ENCODE peak calls at places on chromosomes 5 and 9, in four cellular contexts. One of them, this sample, is unnamed.

GRCh38 chr5:1637639-1638481 is 114.1 kb upstream of the LPCAT1 start:
- DNase-seq in neuronal stem cell: no peak
- DNase-seq in IMR-90: no peak
- DNase-seq in mesendoderm: no peak
- DNase-seq in this sample: no peak

GRCh38 chr9:115675834-115676233 is 477.8 kb upstream of the PAPPA start:
- DNase-seq in neuronal stem cell: no peak
- DNase-seq in IMR-90: no peak
- DNase-seq in mesendoderm: no peak
- DNase-seq in this sample: no peak

GRCh38 chr9:16039988-16040761 is 487.3 kb downstream of the CCDC171 start:
- DNase-seq in neuronal stem cell: peak; percentile 66
- DNase-seq in IMR-90: peak; percentile 81
- DNase-seq in mesendoderm: peak; percentile 77
- DNase-seq in this sample: peak; percentile 48

GRCh38 chr9:124513374-124513994 is 6.3 kb upstream of the NR5A1 start:
- DNase-seq in neuronal stem cell: no peak
- DNase-seq in IMR-90: no peak
- DNase-seq in mesendoderm: no peak
- DNase-seq in this sample: no peak

GRCh38 chr5:126358525-126358924 is 64.7 kb upstream of the GRAMD2B start:
- DNase-seq in neuronal stem cell: no peak
- DNase-seq in IMR-90: peak; percentile 49
- DNase-seq in mesendoderm: peak; percentile 46
- DNase-seq in this sample: no peak

GRCh38 chr9:121453232-121453892 is 46.3 kb downstream of the GGTA1 start:
- DNase-seq in neuronal stem cell: no peak
- DNase-seq in IMR-90: no peak
- DNase-seq in mesendoderm: no peak
- DNase-seq in this sample: no peak

GRCh38 chr5:158995694-158996173 is 104.0 kb downstream of the EBF1 start:
- DNase-seq in neuronal stem cell: no peak
- DNase-seq in IMR-90: no peak
- DNase-seq in mesendoderm: no peak
- DNase-seq in this sample: no peak

GRCh38 chr5:37103302-37103701 is 145.9 kb downstream of the CPLANE1 start:
- DNase-seq in neuronal stem cell: no peak
- DNase-seq in IMR-90: no peak
- DNase-seq in mesendoderm: no peak
- DNase-seq in this sample: no peak

GRCh38 chr9:93116049-93116961 is 17.7 kb downstream of the NINJ1 start:
- DNase-seq in neuronal stem cell: no peak
- DNase-seq in IMR-90: peak; percentile 72
- DNase-seq in mesendoderm: no peak
- DNase-seq in this sample: no peak

GRCh38 chr9:120713257-120714087 is 798 bp downstream of the MEGF9 start:
- DNase-seq in neuronal stem cell: no peak
- DNase-seq in IMR-90: no peak
- DNase-seq in mesendoderm: no peak
- DNase-seq in this sample: peak; percentile 38

DNA sequence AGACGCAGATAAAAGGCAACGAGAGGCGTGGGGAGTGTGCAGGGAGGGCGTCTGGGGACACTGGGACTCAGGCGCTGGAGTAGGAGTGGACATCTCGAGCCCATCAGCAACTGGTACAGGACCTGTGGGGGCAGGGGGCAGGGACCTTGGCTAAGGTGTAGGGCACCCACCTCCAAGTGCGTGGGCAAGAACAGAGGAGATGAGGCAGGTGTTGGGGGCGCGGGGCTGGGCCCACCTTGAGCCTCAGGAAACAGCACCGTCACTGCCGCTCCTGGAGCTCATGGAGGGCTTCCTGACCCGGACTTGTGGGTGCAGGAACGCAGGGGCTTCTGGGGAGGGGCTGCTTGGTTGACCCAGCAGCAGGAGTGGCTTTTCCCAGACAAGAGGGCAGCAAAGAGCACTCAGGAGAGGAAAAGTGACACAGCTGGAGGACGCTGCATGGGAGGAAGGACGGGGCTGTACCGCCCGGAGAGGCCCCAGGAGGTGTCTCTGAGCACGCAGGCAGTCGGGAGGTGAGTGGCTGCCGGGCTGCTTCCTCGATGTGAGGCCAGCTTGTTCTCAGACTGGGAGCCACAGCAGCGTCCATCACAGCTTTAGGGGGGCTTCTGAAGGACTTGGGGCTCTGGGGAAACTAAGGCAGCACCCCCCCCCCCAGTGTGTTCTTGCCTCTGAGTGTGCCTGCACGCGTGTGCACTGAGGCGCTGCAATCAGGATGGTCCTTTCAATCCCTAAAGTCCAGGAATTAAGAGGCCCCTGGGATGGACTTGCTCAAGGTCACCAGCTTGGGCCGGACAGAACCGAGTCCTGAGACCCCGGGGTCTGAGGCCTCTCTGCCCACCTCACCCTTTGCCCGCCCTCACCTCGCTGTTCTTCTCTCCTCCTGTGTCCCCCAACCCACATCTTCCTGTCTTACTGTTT is 33.3 kb downstream of the FAM163B start:
- DNase-seq in neuronal stem cell: no peak
- DNase-seq in IMR-90: no peak
- DNase-seq in mesendoderm: no peak
- DNase-seq in this sample: no peak
- H2BK15ac ChIP-seq in neuronal stem cell: peak overlapping the region; percentile 54
- H2BK15ac ChIP-seq in IMR-90: no peak overlapping the region
- H2BK15ac ChIP-seq in mesendoderm: no peak overlapping the region
- H2BK15ac ChIP-seq in this sample: no peak overlapping the region

GRCh38 chr5:33472805-33473409 is 32.1 kb downstream of the TARS1 start:
- DNase-seq in neuronal stem cell: no peak
- DNase-seq in IMR-90: no peak
- DNase-seq in mesendoderm: peak; percentile 48
- DNase-seq in this sample: peak; percentile 46

GRCh38 chr5:33476992-33477391 is 36.2 kb downstream of the TARS1 start:
- DNase-seq in neuronal stem cell: no peak
- DNase-seq in IMR-90: peak; percentile 28
- DNase-seq in mesendoderm: no peak
- DNase-seq in this sample: no peak

GRCh38 chr5:33474931-33475499 is 34.2 kb downstream of the TARS1 start:
- DNase-seq in neuronal stem cell: no peak
- DNase-seq in IMR-90: no peak
- DNase-seq in mesendoderm: no peak
- DNase-seq in this sample: no peak

GRCh38 chr5:33475706-33476105 is 34.9 kb downstream of the TARS1 start:
- DNase-seq in neuronal stem cell: no peak
- DNase-seq in IMR-90: no peak
- DNase-seq in mesendoderm: no peak
- DNase-seq in this sample: no peak

GRCh38 chr5:33474004-33474403 is 33.2 kb downstream of the TARS1 start:
- DNase-seq in neuronal stem cell: no peak
- DNase-seq in IMR-90: no peak
- DNase-seq in mesendoderm: no peak
- DNase-seq in this sample: no peak
- H2BK15ac ChIP-seq in neuronal stem cell: no peak overlapping the region
- H2BK15ac ChIP-seq in IMR-90: no peak overlapping the region
- H2BK15ac ChIP-seq in mesendoderm: no peak overlapping the region
- H2BK15ac ChIP-seq in this sample: no peak overlapping the region

DNA sequence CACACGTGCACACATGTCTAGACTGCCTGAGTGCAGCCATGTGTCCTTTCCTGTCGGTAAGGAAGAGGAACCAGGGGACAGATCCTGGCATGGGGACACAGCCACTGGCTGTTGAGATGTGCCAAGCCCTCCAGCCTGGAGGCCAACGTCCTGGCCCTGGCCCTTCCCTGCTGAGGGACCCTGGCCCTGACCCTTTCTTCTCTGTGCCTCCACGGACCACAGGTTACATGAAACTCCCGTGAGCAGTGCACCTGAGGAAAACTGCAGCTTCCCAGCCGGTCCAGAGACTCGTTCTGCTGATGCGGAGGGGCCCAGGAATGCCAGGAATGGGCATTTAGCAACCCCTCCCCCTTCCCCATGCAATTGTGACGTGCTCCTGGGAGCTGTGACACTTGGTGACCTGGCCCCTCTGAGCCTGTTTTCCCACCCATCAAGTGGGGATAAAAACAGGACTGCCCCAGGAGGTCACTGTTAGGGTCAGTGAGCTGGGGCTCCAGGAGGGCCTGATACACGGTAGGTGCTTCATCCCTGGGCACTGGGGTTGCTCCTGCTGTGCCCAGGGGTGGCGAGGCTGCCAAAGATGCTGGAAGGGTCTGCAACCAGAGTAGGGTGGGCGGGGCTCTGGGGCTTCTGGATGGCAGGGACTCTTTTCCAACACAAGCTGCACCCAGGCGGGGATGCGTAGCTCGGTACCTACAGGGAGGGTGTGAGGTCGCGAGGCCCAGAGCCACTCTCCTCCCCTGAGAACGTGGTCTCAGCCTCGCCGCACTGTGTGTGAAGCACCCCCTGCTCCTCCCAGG is 151.5 kb downstream of the C9orf50 start:
- DNase-seq in neuronal stem cell: peak; percentile 61
- DNase-seq in IMR-90: no peak
- DNase-seq in mesendoderm: peak; percentile 92
- DNase-seq in this sample: peak; percentile 69
- H2BK15ac ChIP-seq in neuronal stem cell: peak overlapping the region; percentile 41
- H2BK15ac ChIP-seq in IMR-90: no peak overlapping the region
- H2BK15ac ChIP-seq in mesendoderm: no peak overlapping the region
- H2BK15ac ChIP-seq in this sample: no peak overlapping the region

GRCh38 chr5:142602720-142603245 is 83.1 kb downstream of the FGF1 start:
- DNase-seq in neuronal stem cell: no peak
- DNase-seq in IMR-90: peak; percentile 43
- DNase-seq in mesendoderm: peak; percentile 29
- DNase-seq in this sample: no peak
- H2BK15ac ChIP-seq in neuronal stem cell: no peak overlapping the region
- H2BK15ac ChIP-seq in IMR-90: no peak overlapping the region
- H2BK15ac ChIP-seq in mesendoderm: no peak overlapping the region
- H2BK15ac ChIP-seq in this sample: no peak overlapping the region